ENCODE peak calls at places on chromosomes 7 and 10, in four cellular contexts. K is IMR-90; Y is germinal center; M is stimulated activated effector memory CD8-positive, alpha-beta T cell treated with anti-CD3 and anti-CD28 coated beads, Interleukin-12 subunit alpha, Interleukin-12 subunit beta, amount 100 ng/mL, for 72 hours. Q is an unnamed sample.

GRCh38 chr10:17219024-17219423 is 9.0 kb upstream of the VIM start:
- DNase-seq in M (no peak), Y (no peak), K (peak), Q (no peak)

GRCh38 chr7:98133621-98134266 is 27.1 kb downstream of the LMTK2 start:
- DNase-seq in M (no peak), Y (no peak), K (peak), Q (peak)

GRCh38 chr10:74752371-74752990 is 73.9 kb upstream of the KAT6B start:
- DNase-seq in K (no peak), Y (no peak), M (no peak), Q (no peak)

GRCh38 chr7:56081626-56082340 is 11.0 kb downstream of the PHKG1 start:
- DNase-seq in K (no peak), M (no peak), Y (no peak), Q (no peak)

GRCh38 chr7:135726911-135727673 is 894 bp downstream of the SLC13A4 start:
- DNase-seq in Y (no peak), M (no peak), K (no peak), Q (no peak)

GRCh38 chr10:12597800-12598750 is 248.7 kb downstream of the CAMK1D start:
- DNase-seq in Y (no peak), M (no peak), K (no peak), Q (no peak)

GRCh38 chr7:155743197-155743596 is 69.1 kb downstream of the SHH start:
- DNase-seq in K (no peak), M (no peak), Y (no peak), Q (no peak)

GRCh38 chr10:110524179-110524863 is 26.6 kb downstream of the DUSP5 start:
- DNase-seq in M (no peak), K (no peak), Y (no peak), Q (no peak)

GRCh38 chr7:80128918-80129317 is 5.7 kb upstream of the GNAI1 start:
- DNase-seq in K (no peak), M (no peak), Y (no peak), Q (no peak)